ENCODE peak calls at places on chromosomes 12 and 14, in five cellular contexts. P, M, V, A and N are unnamed samples.

GRCh38 chr12:106736051-106736957 is 38.2 kb upstream of the RIC8B start:
- DNase-seq in A (no peak), M (no peak), V (no peak), P (no peak), N (no peak)

GRCh38 chr12:124278389-124279101 is 16.3 kb upstream of the RFLNA start:
- DNase-seq in V (no peak), P (no peak), A (no peak), M (no peak), N (no peak)

GRCh38 chr14:30982583-30982982 is 42.9 kb upstream of the AP4S1 start:
- DNase-seq in M (no peak), A (no peak), V (no peak), P (no peak), N (no peak)

GRCh38 chr14:64880382-64881121 is 845 bp upstream of the SPTB start:
- DNase-seq in P (peak), A (peak), M (peak), V (peak), N (peak)

GRCh38 chr12:77894548-77894947 is 63.9 kb downstream of the NAV3 start:
- DNase-seq in P (no peak), M (no peak), V (no peak), A (no peak), N (no peak)

GRCh38 chr12:121793501-121793835 is at the start of gene RHOF:
- DNase-seq in P (no peak), M (no peak), V (peak), A (no peak), N (no peak)

GRCh38 chr12:92927436-92928116 is 1.5 kb downstream of the EEA1 start:
- DNase-seq in V (no peak), M (peak), A (peak), P (no peak), N (no peak)

GRCh38 chr12:88834226-88834625 is 254.0 kb upstream of the KITLG start:
- DNase-seq in A (peak), M (peak), P (no peak), V (no peak), N (no peak)

GRCh38 chr12:131672311-131672940 is 38.5 kb upstream of the SFSWAP start:
- DNase-seq in A (no peak), P (no peak), V (peak), M (no peak), N (no peak)

GRCh38 chr12:30806989-30807694 is 52.4 kb upstream of the CAPRIN2 start:
- DNase-seq in V (no peak), A (peak), P (no peak), M (peak), N (no peak)

GRCh38 chr12:578743-579449 is 84.3 kb downstream of the NINJ2 start:
- DNase-seq in M (no peak), A (peak), V (no peak), P (peak), N (no peak)

GRCh38 chr12:52189376-52190174 is 2.2 kb downstream of the KRT80 start:
- DNase-seq in V (no peak), P (no peak), A (peak), M (no peak), N (no peak)

DNA sequence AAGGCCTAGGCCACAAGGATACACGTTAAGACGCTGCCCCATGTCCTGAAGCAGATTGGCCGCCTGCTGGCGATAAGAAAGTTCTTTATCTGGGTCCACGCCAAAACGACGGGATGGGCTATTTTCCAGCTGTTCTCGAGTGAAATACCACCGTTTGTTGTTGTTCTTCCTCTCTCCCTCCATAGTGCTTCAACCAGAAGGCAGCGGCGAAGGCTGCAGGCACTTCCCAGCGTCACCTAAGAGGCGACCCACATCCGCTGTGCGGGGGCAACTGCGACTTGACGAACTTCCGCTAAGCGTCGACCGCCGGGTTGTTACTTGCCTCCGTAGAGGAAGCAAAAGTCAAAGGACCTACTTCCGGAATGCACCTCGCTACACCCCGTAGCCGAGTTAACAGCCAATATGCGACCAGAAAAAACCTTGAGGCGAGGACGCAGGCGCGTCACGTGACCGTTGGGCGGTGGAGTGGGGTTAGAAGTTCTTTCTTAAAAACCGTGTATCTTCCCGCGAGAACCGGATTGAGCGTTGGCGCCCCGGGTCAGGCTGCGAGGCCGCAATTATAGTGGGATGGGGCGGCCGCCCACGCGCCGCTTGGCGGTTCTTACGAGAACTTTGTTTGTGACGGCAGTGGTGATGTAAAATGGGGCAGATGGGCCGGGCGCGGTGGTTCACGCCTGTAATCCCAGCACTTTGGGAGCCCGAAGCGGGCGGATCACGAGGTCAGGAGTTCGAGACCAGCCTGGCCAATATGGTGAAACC is at the start of gene CCNT1:
- DNase-seq in V (peak), P (peak), M (peak), A (peak), N (peak)
- TF ChIP-seq CTCF in V (peak), P (peak), M (no peak), A (peak), N (no peak)

GRCh38 chr14:21933681-21934080 is 260.1 kb upstream of the OR4E1 start:
- DNase-seq in M (no peak), V (no peak), A (no peak), P (no peak), N (no peak)
- TF ChIP-seq CTCF in M (peak), V (peak), A (no peak), P (peak), N (no peak)

GRCh38 chr12:20950248-20950647 is 139.7 kb downstream of the SLCO1B3 start:
- DNase-seq in P (no peak), M (peak), A (peak), V (no peak), N (no peak)

GRCh38 chr12:20946732-20947131 is 136.2 kb downstream of the SLCO1B3 start:
- DNase-seq in A (peak), M (no peak), P (no peak), V (no peak), N (no peak)
- TF ChIP-seq CTCF in A (peak), M (peak), P (peak), V (no peak), N (peak)

GRCh38 chr12:53793221-53793620 is 41.4 kb upstream of the CISTR start:
- DNase-seq in A (no peak), M (no peak), P (no peak), V (no peak), N (no peak)

GRCh38 chr12:53788892-53789291 is 37.1 kb upstream of the CISTR start:
- DNase-seq in A (no peak), V (no peak), P (no peak), M (no peak), N (no peak)

GRCh38 chr12:53789570-53789969 is 37.8 kb upstream of the CISTR start:
- DNase-seq in A (no peak), V (no peak), M (no peak), P (no peak), N (no peak)

GRCh38 chr12:53795927-53796326 is 44.1 kb upstream of the CISTR start:
- DNase-seq in V (no peak), A (no peak), P (no peak), M (no peak), N (no peak)

GRCh38 chr12:53791735-53792326 is 40.1 kb upstream of the CISTR start:
- DNase-seq in V (no peak), M (peak), P (no peak), A (no peak), N (no peak)
- TF ChIP-seq CTCF in V (no peak), M (peak), P (no peak), A (peak), N (peak)